ENCODE peak calls at places on chromosomes 2 and 18, in nine cellular contexts. N, T, R, V, G, J, M, A and K are unnamed samples.
A peak's percentile ranks its signal among the peaks of the same experiment; 100 is the strongest.

GRCh38 chr2:67215214-67215613 is 181.9 kb upstream of the ETAA1 start:
- DNase-seq in N (peak; percentile 13), T (no peak), R (peak; percentile 77), V (no peak), G (no peak), J (peak; percentile 83), M (no peak), A (no peak), K (no peak)

GRCh38 chr2:236828002-236828401 is 257.7 kb upstream of the COPS8 start:
- DNase-seq in N (no peak), T (no peak), R (no peak), V (no peak), G (no peak), J (no peak), M (no peak), A (no peak), K (no peak)

GRCh38 chr2:108534577-108535379 is 508 bp downstream of the LIMS1 start:
- DNase-seq in N (no peak), T (peak; percentile 42), R (no peak), V (peak; percentile 89), G (no peak), J (peak; percentile 57), M (peak; percentile 41), A (no peak), K (no peak)

GRCh38 chr18:22044474-22045220 is 124.7 kb upstream of the GATA6 start:
- DNase-seq in N (no peak), T (no peak), R (no peak), V (no peak), G (no peak), J (no peak), M (no peak), A (no peak), K (no peak)

GRCh38 chr2:3827673-3828575 is 124.5 kb downstream of the DCDC2C start:
- DNase-seq in N (peak; percentile 15), T (no peak), R (peak; percentile 4), V (no peak), G (no peak), J (peak; percentile 35), M (no peak), A (no peak), K (no peak)

GRCh38 chr18:7021994-7022840 is 95.4 kb downstream of the LAMA1 start:
- DNase-seq in N (peak; percentile 37), T (no peak), R (no peak), V (no peak), G (no peak), J (peak; percentile 27), M (peak; percentile 60), A (no peak), K (peak; percentile 4)

GRCh38 chr2:197710424-197711042 is 5.4 kb downstream of the MARS2 start:
- DNase-seq in N (no peak), T (no peak), R (no peak), V (no peak), G (no peak), J (no peak), M (no peak), A (no peak), K (no peak)

GRCh38 chr2:235551965-235552364 is 58.1 kb downstream of the AGAP1 start:
- DNase-seq in N (no peak), T (no peak), R (no peak), V (no peak), G (no peak), J (peak; percentile 47), M (peak; percentile 82), A (no peak), K (no peak)

GRCh38 chr2:88452151-88452851 is at the start of gene FOXI3:
- DNase-seq in N (no peak), T (no peak), R (no peak), V (no peak), G (no peak), J (no peak), M (no peak), A (no peak), K (no peak)

GRCh38 chr2:75498907-75499306 is 61.8 kb downstream of the EVA1A start:
- DNase-seq in N (no peak), T (no peak), R (no peak), V (no peak), G (no peak), J (no peak), M (no peak), A (no peak), K (no peak)

GRCh38 chr18:77102246-77103040 is 30.1 kb downstream of the MBP start:
- DNase-seq in N (no peak), T (no peak), R (peak; percentile 71), V (no peak), G (no peak), J (peak; percentile 81), M (peak; percentile 74), A (no peak), K (peak; percentile 80)

GRCh38 chr18:2971741-2972552 is 41.0 kb downstream of the LPIN2 start:
- DNase-seq in N (no peak), T (peak; percentile 85), R (no peak), V (no peak), G (peak; percentile 51), J (no peak), M (no peak), A (no peak), K (no peak)

GRCh38 chr2:238261718-238262375 is 22.0 kb upstream of the HES6 start:
- DNase-seq in N (no peak), T (no peak), R (no peak), V (no peak), G (no peak), J (no peak), M (no peak), A (no peak), K (no peak)

GRCh38 chr2:219175486-219175885 is 1.2 kb downstream of the CNPPD1 start:
- DNase-seq in N (no peak), T (no peak), R (no peak), V (peak; percentile 62), G (no peak), J (no peak), M (no peak), A (no peak), K (no peak)

GRCh38 chr2:219174801-219175200 is 1.9 kb downstream of the CNPPD1 start:
- DNase-seq in N (no peak), T (no peak), R (no peak), V (peak; percentile 77), G (no peak), J (no peak), M (no peak), A (no peak), K (no peak)

GRCh38 chr2:219176818-219177593 is at the start of gene CNPPD1:
- DNase-seq in N (no peak), T (peak; percentile 86), R (no peak), V (peak; percentile 97), G (peak; percentile 87), J (peak; percentile 83), M (peak; percentile 68), A (peak; percentile 36), K (peak; percentile 48)

GRCh38 chr2:219177594-219178376 is at the start of gene RETREG2:
- DNase-seq in N (peak; percentile 78), T (peak; percentile 83), R (peak; percentile 62), V (peak; percentile 98), G (peak; percentile 86), J (peak; percentile 94), M (peak; percentile 81), A (peak; percentile 28), K (peak; percentile 84)

DNA sequence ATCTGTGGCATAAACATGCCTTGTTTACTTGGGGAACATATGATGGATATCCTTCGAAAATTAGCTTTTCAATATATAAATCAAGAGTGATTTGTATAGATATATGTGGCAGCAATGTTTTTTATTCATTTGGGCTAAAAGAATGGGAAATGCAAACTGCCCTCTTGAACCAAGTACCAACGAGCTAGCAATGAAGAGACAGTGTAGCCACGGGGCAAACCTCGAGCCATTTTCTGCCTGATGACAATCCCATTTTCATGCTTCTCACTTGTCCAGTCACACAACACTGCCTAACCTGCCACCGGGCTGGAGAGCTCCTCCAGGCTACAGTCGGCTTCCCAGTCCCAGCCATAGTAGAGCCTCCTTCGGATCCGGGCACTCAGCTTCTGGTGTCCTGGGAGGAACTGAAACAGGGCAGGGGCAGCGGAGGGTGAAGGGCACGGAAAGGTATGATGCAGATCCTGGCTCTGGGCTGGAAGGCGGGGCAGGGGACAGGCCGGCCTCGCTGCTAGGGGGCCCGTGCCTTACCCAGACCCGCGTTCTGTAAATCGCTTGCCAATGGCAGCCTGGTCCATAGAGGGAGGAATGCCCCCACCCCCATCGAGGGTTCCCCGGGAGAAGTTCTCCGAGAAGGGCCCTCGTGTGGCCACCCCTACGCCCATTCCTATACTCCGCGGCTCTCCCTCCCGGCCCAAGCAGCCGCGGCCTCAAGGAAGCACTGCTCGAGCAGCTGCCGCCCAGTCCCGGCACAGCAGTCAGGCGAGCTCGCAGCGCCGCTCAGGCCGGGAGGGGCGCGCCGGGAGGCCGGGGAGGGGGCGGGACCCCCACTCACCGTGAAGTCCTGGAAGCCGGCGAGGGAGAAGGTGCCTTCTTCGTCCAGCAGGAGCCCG is 552 bp downstream of the CNPPD1 start:
- DNase-seq in N (no peak), T (peak; percentile 82), R (no peak), V (peak; percentile 90), G (peak; percentile 60), J (peak; percentile 38), M (peak; percentile 45), A (peak; percentile 30), K (no peak)
- TF ChIP-seq CTCF in N (peak; percentile 18), T (no peak), R (peak; percentile 7), V (no peak), G (peak; percentile 31), J (peak; percentile 21), M (no peak), A (no peak), K (peak; percentile 11)

GRCh38 chr2:204268458-204268857 is 276.8 kb upstream of the PARD3B start:
- DNase-seq in N (no peak), T (no peak), R (no peak), V (no peak), G (no peak), J (no peak), M (no peak), A (no peak), K (no peak)
- TF ChIP-seq CTCF in N (no peak), T (no peak), R (no peak), V (no peak), G (no peak), J (no peak), M (no peak), A (no peak), K (no peak)

DNA sequence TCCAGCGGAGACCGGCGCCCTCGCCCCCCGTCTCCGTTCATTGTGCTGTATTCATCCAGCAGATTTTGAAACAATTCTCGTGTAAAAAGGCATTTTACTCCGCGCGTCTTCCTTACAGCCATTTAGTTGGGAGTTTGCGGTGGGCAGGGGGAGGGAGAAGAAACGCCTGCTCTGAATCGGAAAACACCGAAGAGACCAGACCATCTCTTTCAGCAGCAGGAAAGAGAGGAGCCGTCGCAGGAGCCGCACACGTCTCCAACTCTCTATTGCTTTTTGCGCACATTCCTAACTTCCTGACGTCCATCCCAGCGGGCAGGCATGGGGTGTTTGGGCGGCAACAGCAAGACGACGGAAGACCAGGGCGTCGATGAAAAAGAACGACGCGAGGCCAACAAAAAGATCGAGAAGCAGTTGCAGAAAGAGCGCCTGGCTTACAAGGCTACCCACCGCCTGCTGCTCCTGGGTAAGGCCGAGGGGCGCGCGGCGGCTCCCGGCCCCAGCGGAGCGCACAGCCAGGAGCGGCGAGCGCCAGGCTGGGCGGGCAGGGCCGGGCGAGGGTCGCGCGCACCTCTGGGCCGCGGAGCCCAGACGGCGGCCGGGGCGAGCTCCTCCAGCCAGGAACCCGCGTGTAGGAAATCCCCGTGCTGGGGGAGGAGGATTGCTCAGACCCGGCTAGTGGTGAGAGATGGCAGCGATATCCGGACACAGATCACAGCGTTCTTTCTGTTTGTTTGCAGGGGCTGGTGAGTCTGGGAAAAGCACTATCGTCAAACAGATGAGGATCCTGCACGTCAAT is 63.2 kb downstream of the GNAL start:
- DNase-seq in N (no peak), T (no peak), R (no peak), V (no peak), G (no peak), J (peak; percentile 36), M (no peak), A (no peak), K (no peak)
- TF ChIP-seq CTCF in N (no peak), T (no peak), R (no peak), V (no peak), G (no peak), J (no peak), M (no peak), A (no peak), K (no peak)

GRCh38 chr18:72700961-72701710 is 157.0 kb upstream of the CBLN2 start:
- DNase-seq in N (no peak), T (no peak), R (no peak), V (no peak), G (no peak), J (peak; percentile 7), M (peak; percentile 45), A (no peak), K (no peak)
- TF ChIP-seq CTCF in N (peak; percentile 76), T (no peak), R (peak; percentile 48), V (no peak), G (no peak), J (no peak), M (peak; percentile 82), A (no peak), K (peak; percentile 47)